ENCODE peak calls at places on chromosomes 7 and 10, in seven cellular contexts. One of them, this sample, is unnamed.

GRCh38 chr7:38034062-38034907 is 113.8 kb downstream of the EPDR1 start:
- DNase-seq in SK-MEL-5: no peak
- DNase-seq in adipocyte: no peak
- DNase-seq in H54: no peak
- DNase-seq in neuronal stem cell: no peak
- DNase-seq in activated CD4-positive, alpha-beta T cell treated with anti-CD3 and anti-CD28 coated beads, Interleukin-2, amount 10 ng/mL, durations not matched to agents 24 days and 14 days: no peak
- DNase-seq in stimulated activated naive B cell treated with anti-CD40 and anti-IgM and Interleukin-4, amounts not matched to agents 10 μg/mL and 1 μg/mL and 100 μg/mL, for 72 hours: no peak
- DNase-seq in this sample: no peak

GRCh38 chr10:118580702-118581101 is 14.7 kb downstream of the PRLHR start:
- DNase-seq in SK-MEL-5: no peak
- DNase-seq in stimulated activated naive B cell treated with anti-CD40 and anti-IgM and Interleukin-4, amounts not matched to agents 10 μg/mL and 1 μg/mL and 100 μg/mL, for 72 hours: no peak
- DNase-seq in neuronal stem cell: no peak
- DNase-seq in H54: no peak
- DNase-seq in activated CD4-positive, alpha-beta T cell treated with anti-CD3 and anti-CD28 coated beads, Interleukin-2, amount 10 ng/mL, durations not matched to agents 24 days and 14 days: no peak
- DNase-seq in adipocyte: no peak
- DNase-seq in this sample: no peak

GRCh38 chr10:114372179-114372578 is 32.1 kb downstream of the AFAP1L2 start:
- DNase-seq in SK-MEL-5: no peak
- DNase-seq in adipocyte: no peak
- DNase-seq in activated CD4-positive, alpha-beta T cell treated with anti-CD3 and anti-CD28 coated beads, Interleukin-2, amount 10 ng/mL, durations not matched to agents 24 days and 14 days: no peak
- DNase-seq in stimulated activated naive B cell treated with anti-CD40 and anti-IgM and Interleukin-4, amounts not matched to agents 10 μg/mL and 1 μg/mL and 100 μg/mL, for 72 hours: no peak
- DNase-seq in H54: no peak
- DNase-seq in neuronal stem cell: no peak
- DNase-seq in this sample: no peak

GRCh38 chr10:37549054-37549453 is 308.4 kb downstream of the ZNF248 start:
- DNase-seq in neuronal stem cell: no peak
- DNase-seq in SK-MEL-5: no peak
- DNase-seq in activated CD4-positive, alpha-beta T cell treated with anti-CD3 and anti-CD28 coated beads, Interleukin-2, amount 10 ng/mL, durations not matched to agents 24 days and 14 days: no peak
- DNase-seq in adipocyte: no peak
- DNase-seq in stimulated activated naive B cell treated with anti-CD40 and anti-IgM and Interleukin-4, amounts not matched to agents 10 μg/mL and 1 μg/mL and 100 μg/mL, for 72 hours: no peak
- DNase-seq in H54: no peak
- DNase-seq in this sample: no peak

GRCh38 chr7:140564643-140565042 is 76.0 kb downstream of the DENND2A start:
- DNase-seq in H54: no peak
- DNase-seq in neuronal stem cell: no peak
- DNase-seq in SK-MEL-5: peak
- DNase-seq in activated CD4-positive, alpha-beta T cell treated with anti-CD3 and anti-CD28 coated beads, Interleukin-2, amount 10 ng/mL, durations not matched to agents 24 days and 14 days: no peak
- DNase-seq in adipocyte: peak
- DNase-seq in stimulated activated naive B cell treated with anti-CD40 and anti-IgM and Interleukin-4, amounts not matched to agents 10 μg/mL and 1 μg/mL and 100 μg/mL, for 72 hours: no peak
- DNase-seq in this sample: no peak

GRCh38 chr10:119502214-119502613 is 40.3 kb downstream of the RGS10 start:
- DNase-seq in neuronal stem cell: no peak
- DNase-seq in activated CD4-positive, alpha-beta T cell treated with anti-CD3 and anti-CD28 coated beads, Interleukin-2, amount 10 ng/mL, durations not matched to agents 24 days and 14 days: peak
- DNase-seq in adipocyte: no peak
- DNase-seq in SK-MEL-5: no peak
- DNase-seq in stimulated activated naive B cell treated with anti-CD40 and anti-IgM and Interleukin-4, amounts not matched to agents 10 μg/mL and 1 μg/mL and 100 μg/mL, for 72 hours: peak
- DNase-seq in H54: no peak
- DNase-seq in this sample: no peak

GRCh38 chr7:41814888-41815287 is 112.0 kb upstream of the INHBA start:
- DNase-seq in SK-MEL-5: no peak
- DNase-seq in neuronal stem cell: no peak
- DNase-seq in H54: no peak
- DNase-seq in stimulated activated naive B cell treated with anti-CD40 and anti-IgM and Interleukin-4, amounts not matched to agents 10 μg/mL and 1 μg/mL and 100 μg/mL, for 72 hours: no peak
- DNase-seq in adipocyte: no peak
- DNase-seq in activated CD4-positive, alpha-beta T cell treated with anti-CD3 and anti-CD28 coated beads, Interleukin-2, amount 10 ng/mL, durations not matched to agents 24 days and 14 days: no peak
- DNase-seq in this sample: no peak

GRCh38 chr10:102211615-102212299 is 14.3 kb upstream of the ELOVL3 start:
- DNase-seq in neuronal stem cell: no peak
- DNase-seq in activated CD4-positive, alpha-beta T cell treated with anti-CD3 and anti-CD28 coated beads, Interleukin-2, amount 10 ng/mL, durations not matched to agents 24 days and 14 days: no peak
- DNase-seq in adipocyte: no peak
- DNase-seq in SK-MEL-5: no peak
- DNase-seq in H54: no peak
- DNase-seq in stimulated activated naive B cell treated with anti-CD40 and anti-IgM and Interleukin-4, amounts not matched to agents 10 μg/mL and 1 μg/mL and 100 μg/mL, for 72 hours: no peak
- DNase-seq in this sample: no peak

GRCh38 chr7:36289833-36290661 is 99.6 kb upstream of the ANLN start:
- DNase-seq in SK-MEL-5: no peak
- DNase-seq in adipocyte: no peak
- DNase-seq in neuronal stem cell: no peak
- DNase-seq in stimulated activated naive B cell treated with anti-CD40 and anti-IgM and Interleukin-4, amounts not matched to agents 10 μg/mL and 1 μg/mL and 100 μg/mL, for 72 hours: no peak
- DNase-seq in activated CD4-positive, alpha-beta T cell treated with anti-CD3 and anti-CD28 coated beads, Interleukin-2, amount 10 ng/mL, durations not matched to agents 24 days and 14 days: no peak
- DNase-seq in H54: no peak
- DNase-seq in this sample: peak

GRCh38 chr10:50447691-50448090 is 176.1 kb downstream of the SGMS1 start:
- DNase-seq in activated CD4-positive, alpha-beta T cell treated with anti-CD3 and anti-CD28 coated beads, Interleukin-2, amount 10 ng/mL, durations not matched to agents 24 days and 14 days: no peak
- DNase-seq in H54: no peak
- DNase-seq in SK-MEL-5: peak
- DNase-seq in adipocyte: no peak
- DNase-seq in stimulated activated naive B cell treated with anti-CD40 and anti-IgM and Interleukin-4, amounts not matched to agents 10 μg/mL and 1 μg/mL and 100 μg/mL, for 72 hours: no peak
- DNase-seq in neuronal stem cell: no peak
- DNase-seq in this sample: no peak

GRCh38 chr7:25289522-25289921 is 61.2 kb upstream of the NPVF start:
- DNase-seq in stimulated activated naive B cell treated with anti-CD40 and anti-IgM and Interleukin-4, amounts not matched to agents 10 μg/mL and 1 μg/mL and 100 μg/mL, for 72 hours: no peak
- DNase-seq in adipocyte: no peak
- DNase-seq in SK-MEL-5: no peak
- DNase-seq in H54: no peak
- DNase-seq in neuronal stem cell: no peak
- DNase-seq in activated CD4-positive, alpha-beta T cell treated with anti-CD3 and anti-CD28 coated beads, Interleukin-2, amount 10 ng/mL, durations not matched to agents 24 days and 14 days: no peak
- DNase-seq in this sample: no peak

GRCh38 chr7:23003505-23004246 is 10.3 kb downstream of the HYCC1 start:
- DNase-seq in activated CD4-positive, alpha-beta T cell treated with anti-CD3 and anti-CD28 coated beads, Interleukin-2, amount 10 ng/mL, durations not matched to agents 24 days and 14 days: no peak
- DNase-seq in adipocyte: peak
- DNase-seq in H54: no peak
- DNase-seq in stimulated activated naive B cell treated with anti-CD40 and anti-IgM and Interleukin-4, amounts not matched to agents 10 μg/mL and 1 μg/mL and 100 μg/mL, for 72 hours: no peak
- DNase-seq in neuronal stem cell: no peak
- DNase-seq in SK-MEL-5: no peak
- DNase-seq in this sample: no peak

GRCh38 chr7:135169936-135170222 is 628 bp downstream of the CYREN start:
- DNase-seq in stimulated activated naive B cell treated with anti-CD40 and anti-IgM and Interleukin-4, amounts not matched to agents 10 μg/mL and 1 μg/mL and 100 μg/mL, for 72 hours: no peak
- DNase-seq in adipocyte: no peak
- DNase-seq in SK-MEL-5: no peak
- DNase-seq in neuronal stem cell: no peak
- DNase-seq in H54: no peak
- DNase-seq in activated CD4-positive, alpha-beta T cell treated with anti-CD3 and anti-CD28 coated beads, Interleukin-2, amount 10 ng/mL, durations not matched to agents 24 days and 14 days: no peak
- DNase-seq in this sample: no peak

GRCh38 chr7:155998328-155998691 is 186.0 kb upstream of the SHH start:
- DNase-seq in SK-MEL-5: no peak
- DNase-seq in activated CD4-positive, alpha-beta T cell treated with anti-CD3 and anti-CD28 coated beads, Interleukin-2, amount 10 ng/mL, durations not matched to agents 24 days and 14 days: peak
- DNase-seq in neuronal stem cell: no peak
- DNase-seq in stimulated activated naive B cell treated with anti-CD40 and anti-IgM and Interleukin-4, amounts not matched to agents 10 μg/mL and 1 μg/mL and 100 μg/mL, for 72 hours: no peak
- DNase-seq in H54: no peak
- DNase-seq in adipocyte: no peak
- DNase-seq in this sample: no peak

GRCh38 chr7:110480964-110481363 is 610.0 kb upstream of the LRRN3 start:
- DNase-seq in adipocyte: no peak
- DNase-seq in SK-MEL-5: no peak
- DNase-seq in activated CD4-positive, alpha-beta T cell treated with anti-CD3 and anti-CD28 coated beads, Interleukin-2, amount 10 ng/mL, durations not matched to agents 24 days and 14 days: no peak
- DNase-seq in stimulated activated naive B cell treated with anti-CD40 and anti-IgM and Interleukin-4, amounts not matched to agents 10 μg/mL and 1 μg/mL and 100 μg/mL, for 72 hours: no peak
- DNase-seq in neuronal stem cell: no peak
- DNase-seq in H54: no peak
- DNase-seq in this sample: no peak

This sample was measured in ureter.